ENCODE peak calls at places on chromosomes 1 and 21, in six cellular contexts. D, S, G, N, V and E are unnamed samples.

GRCh38 chr1:3459051-3459908 is 4.8 kb downstream of the ARHGEF16 start:
- DNase-seq in S (no peak), N (no peak), D (peak), V (no peak), G (no peak), E (no peak)

GRCh38 chr1:182069028-182069466 is 7.5 kb upstream of the ZNF648 start:
- DNase-seq in D (peak), G (peak), V (no peak), S (peak), N (peak), E (no peak)

GRCh38 chr1:31703431-31704260 is at the start of gene COL16A1:
- DNase-seq in V (peak), G (no peak), D (peak), S (peak), N (no peak), E (no peak)

GRCh38 chr1:93628682-93629081 is 53.0 kb downstream of the BCAR3 start:
- DNase-seq in D (no peak), V (no peak), N (no peak), G (no peak), S (no peak), E (no peak)

GRCh38 chr1:188479146-188479545 is 1650.4 kb downstream of the PLA2G4A start:
- DNase-seq in D (no peak), G (no peak), N (no peak), S (no peak), V (no peak), E (no peak)

GRCh38 chr1:163875214-163875926 is 553.6 kb downstream of the NUF2 start:
- DNase-seq in S (peak), V (no peak), G (no peak), N (no peak), D (peak), E (no peak)

GRCh38 chr1:65494671-65495070 is 74.2 kb downstream of the LEPR start:
- DNase-seq in S (no peak), V (no peak), D (no peak), G (no peak), N (no peak), E (no peak)

GRCh38 chr1:40630488-40631223 is 34.8 kb downstream of the RIMS3 start:
- DNase-seq in G (no peak), D (no peak), V (no peak), N (peak), S (no peak), E (peak)

GRCh38 chr1:182146286-182146685 is 84.8 kb upstream of the ZNF648 start:
- DNase-seq in V (no peak), S (no peak), N (no peak), D (no peak), G (no peak), E (no peak)

GRCh38 chr1:229148041-229148671 is 122.8 kb upstream of the RAB4A start:
- DNase-seq in S (no peak), G (peak), N (no peak), D (peak), V (no peak), E (no peak)

GRCh38 chr1:36177589-36178463 is 21.9 kb downstream of the MAP7D1 start:
- DNase-seq in V (no peak), N (no peak), G (no peak), D (no peak), S (no peak), E (no peak)
- H3K4me3 ChIP-seq in V (no peak), N (no peak), G (peak), D (no peak), S (no peak), E (peak)

GRCh38 chr1:77925966-77926365 is 37.5 kb downstream of the NEXN start:
- DNase-seq in G (no peak), D (no peak), S (no peak), N (no peak), V (no peak), E (no peak)

GRCh38 chr1:77925536-77925935 is 37.1 kb downstream of the NEXN start:
- DNase-seq in N (no peak), S (no peak), V (no peak), G (no peak), D (no peak), E (no peak)

GRCh38 chr1:77926561-77927357 is 38.3 kb downstream of the NEXN start:
- DNase-seq in N (no peak), G (no peak), S (no peak), D (no peak), V (no peak), E (no peak)

GRCh38 chr1:77929806-77930205 is 41.4 kb downstream of the NEXN start:
- DNase-seq in V (no peak), G (no peak), N (no peak), D (no peak), S (no peak), E (no peak)

DNA sequence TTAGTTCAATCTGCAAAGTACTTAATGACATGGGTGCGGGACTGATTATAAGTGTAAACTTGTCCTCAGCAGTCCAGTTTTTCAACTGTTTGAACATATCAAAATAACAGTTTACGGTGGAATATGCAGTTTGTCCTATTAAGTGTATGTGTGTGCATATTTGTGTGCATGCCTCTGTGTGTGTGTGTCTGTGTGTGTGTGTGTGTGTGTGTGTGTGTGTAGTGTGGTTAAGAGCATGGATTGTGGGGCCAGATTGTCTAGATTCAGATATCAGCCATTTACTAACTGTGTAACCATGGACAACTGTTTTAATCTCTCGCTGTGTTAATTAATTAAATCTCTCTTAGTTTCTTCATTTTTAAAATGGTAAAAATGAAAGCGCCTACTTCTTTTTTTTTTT is 39.0 kb downstream of the NEXN start:
- DNase-seq in V (no peak), S (no peak), N (no peak), G (no peak), D (no peak), E (no peak)
- H3K4me3 ChIP-seq in V (no peak), S (no peak), N (no peak), G (no peak), D (no peak), E (no peak)

GRCh38 chr1:147238925-147239820 is 3.3 kb upstream of the CHD1L start:
- DNase-seq in D (no peak), G (no peak), V (no peak), N (no peak), S (no peak), E (no peak)

GRCh38 chr1:147242449-147243227 is at the start of gene CHD1L:
- DNase-seq in S (peak), D (peak), G (peak), N (peak), V (peak), E (peak)

GRCh38 chr1:147243228-147243685 is 773 bp downstream of the CHD1L start:
- DNase-seq in S (no peak), N (no peak), G (no peak), V (peak), D (peak), E (no peak)

GRCh38 chr1:147245129-147245528 is 2.6 kb downstream of the CHD1L start:
- DNase-seq in G (no peak), D (no peak), S (no peak), V (no peak), N (no peak), E (no peak)

GRCh38 chr1:147241955-147242448 is 482 bp upstream of the CHD1L start:
- DNase-seq in V (no peak), G (no peak), D (no peak), S (no peak), N (no peak), E (no peak)
- H3K4me3 ChIP-seq in V (peak), G (peak), D (peak), S (peak), N (no peak), E (peak)

DNA sequence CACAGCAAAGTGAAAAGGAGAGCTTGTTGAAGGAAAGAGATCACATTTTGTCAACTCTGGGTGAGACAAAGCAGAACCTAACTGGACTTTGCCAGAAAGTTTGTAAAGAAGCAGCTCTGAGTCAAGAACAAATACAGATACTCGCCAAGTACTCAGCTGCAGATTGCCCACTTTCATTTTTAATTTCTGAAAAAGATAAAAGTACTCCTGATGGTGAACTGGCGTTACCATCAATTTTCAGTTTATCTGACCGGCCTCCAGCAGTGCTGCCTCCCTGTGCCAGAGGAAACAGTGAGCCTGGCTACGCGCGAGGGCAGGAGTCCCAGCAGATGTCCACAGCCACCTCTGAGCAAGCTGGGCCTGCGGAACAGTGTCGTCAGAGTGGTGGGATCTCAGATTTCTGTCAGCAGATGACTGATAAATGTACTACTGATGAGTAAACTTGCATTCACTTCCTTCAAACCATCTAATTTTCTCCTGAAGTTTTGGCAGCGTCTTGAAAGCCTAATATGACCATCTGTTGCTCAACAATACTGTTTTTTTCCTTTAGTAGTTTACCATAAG is 43.8 kb downstream of the BACH1 start:
- DNase-seq in S (peak), N (no peak), V (peak), G (no peak), D (peak), E (no peak)
- H3K4me3 ChIP-seq in S (peak), N (no peak), V (peak), G (no peak), D (peak), E (no peak)

GRCh38 chr1:167937709-167938010 is 788 bp upstream of the MPC2 start:
- DNase-seq in D (no peak), N (no peak), G (no peak), V (no peak), S (no peak), E (no peak)

GRCh38 chr1:167936930-167937708 is at the start of gene MPC2:
- DNase-seq in G (no peak), N (peak), S (peak), V (peak), D (peak), E (peak)

GRCh38 chr1:167936068-167936929 is at the start of gene DCAF6:
- DNase-seq in D (peak), G (peak), N (peak), S (peak), V (peak), E (peak)

GRCh38 chr1:167940264-167940663 is 3.4 kb upstream of the MPC2 start:
- DNase-seq in N (no peak), G (no peak), S (no peak), V (no peak), D (no peak), E (no peak)

GRCh38 chr1:167938083-167938482 is 1.2 kb upstream of the MPC2 start:
- DNase-seq in D (no peak), N (no peak), G (no peak), S (no peak), V (no peak), E (no peak)
- H3K4me3 ChIP-seq in D (peak), N (no peak), G (peak), S (peak), V (peak), E (peak)

DNA sequence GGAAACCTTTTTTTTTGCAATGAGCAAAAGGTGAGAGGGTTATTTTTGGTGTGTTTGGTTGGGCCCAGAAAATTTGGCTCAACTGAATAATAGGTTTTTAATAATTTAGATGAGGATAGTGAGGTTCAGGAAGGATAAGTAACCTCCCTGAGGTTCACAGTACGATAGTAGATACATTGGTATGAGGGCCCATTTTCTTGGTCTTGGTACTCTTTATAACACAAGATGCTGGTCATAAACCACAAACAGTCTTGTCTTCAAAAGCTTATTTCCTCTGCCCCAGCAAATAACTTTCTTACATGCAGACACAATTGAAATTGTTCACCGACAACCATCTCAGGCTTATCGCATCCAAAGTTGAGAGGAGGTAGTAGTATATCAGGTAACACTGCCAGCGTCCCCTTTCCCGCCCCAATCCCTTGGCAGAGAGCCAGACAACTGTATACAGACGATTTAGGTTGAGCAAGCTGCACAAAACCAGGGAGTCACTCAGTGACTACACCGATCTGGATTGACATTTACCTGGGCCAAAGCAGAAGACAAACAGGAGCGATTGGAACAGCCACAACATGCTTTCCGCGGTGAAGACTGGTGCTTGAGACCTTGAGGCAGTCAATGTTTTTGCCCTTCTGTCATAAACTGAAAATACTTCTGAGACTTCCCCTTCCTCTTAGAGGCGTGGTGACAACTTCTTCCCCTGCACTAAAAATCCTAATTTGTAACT is at the start of gene SLAMF6:
- DNase-seq in D (no peak), N (no peak), G (no peak), S (no peak), V (no peak), E (no peak)
- H3K4me3 ChIP-seq in D (no peak), N (no peak), G (no peak), S (no peak), V (peak), E (no peak)

GRCh38 chr1:234722904-234723588 is 113.1 kb upstream of the IRF2BP2 start:
- DNase-seq in D (peak), S (peak), N (no peak), V (peak), G (no peak), E (no peak)

GRCh38 chr1:234726359-234726836 is 116.4 kb upstream of the IRF2BP2 start:
- DNase-seq in V (no peak), G (no peak), N (no peak), D (no peak), S (no peak), E (no peak)

GRCh38 chr1:234722267-234722704 is 112.3 kb upstream of the IRF2BP2 start:
- DNase-seq in V (no peak), S (no peak), G (no peak), D (no peak), N (no peak), E (no peak)

GRCh38 chr1:234725177-234726132 is 115.5 kb upstream of the IRF2BP2 start:
- DNase-seq in V (no peak), G (no peak), N (no peak), D (peak), S (no peak), E (no peak)

GRCh38 chr1:234724517-234725176 is 114.7 kb upstream of the IRF2BP2 start:
- DNase-seq in N (no peak), S (no peak), G (no peak), V (peak), D (peak), E (no peak)
- H3K4me3 ChIP-seq in N (no peak), S (peak), G (peak), V (peak), D (peak), E (no peak)